ENCODE peak calls at places on chromosomes 5 and 9, in nine cellular contexts. N is aorta, Q is gastrocnemius medialis, W is DND-41, J is PC-3, M is pancreas, A is lung, P is upper lobe of right lung, H is fibroblast of lung. R is an unnamed sample. For H3K36me3, the result is how much of the 10 kb centered on the place peaks cover.

GRCh38 chr5:77251921-77252320 is 41.4 kb downstream of the PDE8B start:
- DNase-seq in W (no peak), J (no peak), P (no peak), M (no peak), Q (no peak), A (no peak), N (no peak), H (no peak), R (no peak)

GRCh38 chr5:98307811-98308210 is 465.7 kb upstream of the RGMB start:
- DNase-seq in N (no peak), H (peak), M (no peak), Q (no peak), W (no peak), P (no peak), J (peak), A (no peak), R (no peak)

GRCh38 chr5:10688651-10689171 is 72.3 kb downstream of the DAP start:
- DNase-seq in W (no peak), Q (no peak), A (no peak), M (no peak), P (no peak), H (no peak), J (no peak), N (no peak), R (no peak)

GRCh38 chr9:75229605-75230332 is 141.5 kb downstream of the OSTF1 start:
- DNase-seq in Q (no peak), M (peak), W (no peak), H (no peak), N (peak), P (no peak), J (peak), A (peak), R (no peak)

GRCh38 chr5:56200856-56201638 is 32.1 kb downstream of the ANKRD55 start:
- DNase-seq in W (peak), H (peak), A (peak), N (no peak), P (no peak), M (peak), Q (peak), J (peak), R (peak)

GRCh38 chr9:87497604-87498045 is at the start of gene DAPK1:
- DNase-seq in W (no peak), N (peak), J (no peak), M (peak), Q (no peak), A (peak), P (peak), H (peak), R (no peak)

GRCh38 chr9:127927457-127928231 is 2.9 kb downstream of the PIP5KL1 start:
- DNase-seq in N (no peak), W (no peak), A (peak), J (peak), H (no peak), M (peak), Q (no peak), P (peak), R (peak)

GRCh38 chr5:112379541-112380325 is 39.3 kb downstream of the EPB41L4A start:
- DNase-seq in W (no peak), H (no peak), Q (no peak), P (no peak), J (no peak), N (no peak), M (no peak), A (no peak), R (no peak)

GRCh38 chr9:129320575-129321311 is 142.7 kb upstream of the IER5L start:
- DNase-seq in N (peak), J (peak), W (peak), P (peak), H (peak), A (peak), M (peak), Q (peak), R (peak)

GRCh38 chr5:133613743-133614142 is 1.4 kb upstream of the FSTL4 start:
- DNase-seq in Q (no peak), M (no peak), H (no peak), W (no peak), P (no peak), J (no peak), A (no peak), N (no peak), R (no peak)

GRCh38 chr9:107635137-107635802 is 145.7 kb upstream of the KLF4 start:
- DNase-seq in W (no peak), Q (no peak), H (peak), P (no peak), J (no peak), M (no peak), A (no peak), N (no peak), R (no peak)

DNA sequence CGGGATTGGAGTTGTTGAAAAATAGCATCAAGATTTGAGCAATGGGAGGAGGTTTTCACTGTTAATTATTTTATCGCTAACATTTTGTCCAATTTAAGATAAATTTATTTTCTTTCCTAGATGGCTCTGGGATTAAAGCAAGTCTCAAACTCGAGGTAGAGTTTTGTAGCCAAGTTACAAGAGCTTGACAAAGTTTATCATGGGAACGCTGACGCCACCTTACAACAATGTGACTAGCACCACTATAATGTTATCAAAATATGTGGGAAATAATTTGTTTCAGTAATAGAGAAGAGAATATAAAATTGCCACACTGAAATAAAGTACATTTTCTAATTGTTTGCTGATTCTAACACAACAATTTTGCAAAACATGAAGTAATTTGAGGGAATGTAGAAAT is 19.8 kb upstream of the TARS1 start:
- DNase-seq in A (no peak), P (no peak), W (no peak), M (no peak), Q (no peak), H (no peak), N (no peak), J (no peak), R (no peak)
- H3K27ac ChIP-seq in A (no peak), P (no peak), W (no peak), M (no peak), Q (no peak), H (no peak), N (no peak), J (no peak), R (no peak)

GRCh38 chr5:171436804-171437285 is 17.4 kb downstream of the FGF18 start:
- DNase-seq in J (no peak), N (no peak), A (no peak), W (no peak), P (no peak), Q (no peak), M (peak), H (no peak), R (no peak)

GRCh38 chr5:171438753-171439152 is 19.3 kb downstream of the FGF18 start:
- DNase-seq in M (no peak), W (no peak), P (no peak), Q (no peak), N (no peak), H (no peak), J (no peak), A (no peak), R (no peak)

GRCh38 chr5:171434874-171435273 is 15.4 kb downstream of the FGF18 start:
- DNase-seq in N (peak), M (no peak), W (no peak), A (no peak), H (no peak), P (no peak), Q (no peak), J (no peak), R (no peak)

GRCh38 chr5:171435908-171436307 is 16.5 kb downstream of the FGF18 start:
- DNase-seq in P (no peak), N (no peak), J (no peak), M (no peak), H (no peak), Q (no peak), A (no peak), W (no peak), R (no peak)

DNA sequence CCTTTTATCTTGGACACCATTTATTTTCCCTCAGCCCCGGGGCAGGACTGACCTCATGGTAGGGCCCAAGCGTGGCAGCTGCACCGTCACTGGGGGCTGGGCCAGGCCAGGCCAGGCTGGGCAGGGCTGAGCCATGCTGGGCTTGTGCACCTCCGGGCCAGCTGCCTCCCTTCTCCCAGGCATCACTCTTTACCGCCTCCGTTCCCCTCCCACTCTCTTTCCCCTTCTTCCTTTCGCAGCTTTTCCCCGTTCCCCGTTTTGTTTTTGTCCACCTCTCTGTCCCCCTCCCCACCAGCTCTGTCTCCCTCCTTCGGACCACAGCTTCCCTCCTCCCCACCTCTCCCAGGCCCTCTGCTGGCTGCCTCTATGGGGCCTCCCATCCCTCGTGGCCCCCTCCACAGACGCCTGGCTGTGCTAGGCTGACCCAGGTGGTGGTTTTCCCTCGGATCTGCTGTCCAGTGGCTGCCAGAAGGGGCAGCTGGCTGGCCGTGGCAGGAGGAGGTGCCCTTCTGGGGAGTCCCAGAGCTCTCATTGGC is 17.9 kb downstream of the FGF18 start:
- DNase-seq in M (peak), J (no peak), Q (no peak), A (no peak), W (no peak), H (no peak), P (no peak), N (no peak), R (no peak)
- H3K4me3 ChIP-seq in M (no peak), J (no peak), Q (no peak), A (no peak), W (no peak), H (no peak), P (no peak), N (no peak), R (no peak)

GRCh38 chr5:176528301-176528700 is 8.9 kb downstream of the RNF44 start:
- DNase-seq in W (no peak), N (no peak), M (no peak), Q (no peak), J (no peak), H (no peak), A (no peak), P (no peak), R (no peak)
- H3K36me3 ChIP-seq in W (half or more), N (under half), M (under half), Q (under half), J (under half), H (under half), A (under half), P (half or more), R (under half)

GRCh38 chr5:95779611-95780010 is 42.9 kb downstream of the GLRX start:
- DNase-seq in P (no peak), A (no peak), M (no peak), H (peak), N (no peak), J (no peak), W (no peak), Q (no peak), R (no peak)

GRCh38 chr5:95782166-95782565 is 40.4 kb downstream of the GLRX start:
- DNase-seq in Q (no peak), N (no peak), J (no peak), A (no peak), W (no peak), P (no peak), H (no peak), M (no peak), R (no peak)

GRCh38 chr5:95778713-95779426 is 43.7 kb downstream of the GLRX start:
- DNase-seq in Q (no peak), J (no peak), W (no peak), P (no peak), N (no peak), M (no peak), A (no peak), H (no peak), R (no peak)

GRCh38 chr5:95781101-95781583 is 41.4 kb downstream of the GLRX start:
- DNase-seq in Q (peak), J (peak), A (peak), N (peak), H (peak), P (peak), M (peak), W (peak), R (peak)

GRCh38 chr5:95780597-95780996 is 41.9 kb downstream of the GLRX start:
- DNase-seq in N (no peak), Q (no peak), P (no peak), H (peak), A (no peak), J (no peak), M (no peak), W (no peak), R (no peak)
- H3K27ac ChIP-seq in N (no peak), Q (peak), P (peak), H (no peak), A (no peak), J (no peak), M (no peak), W (no peak), R (no peak)

GRCh38 chr9:83701769-83702168 is 6.0 kb downstream of the UBQLN1 start:
- DNase-seq in N (no peak), H (peak), M (no peak), A (no peak), W (no peak), P (no peak), J (peak), Q (no peak), R (no peak)
- H3K4me3 ChIP-seq in N (no peak), H (no peak), M (no peak), A (no peak), W (no peak), P (no peak), J (no peak), Q (peak), R (no peak)

GRCh38 chr5:17222679-17223078 is 5.2 kb downstream of the BASP1 start:
- DNase-seq in H (no peak), W (no peak), N (no peak), Q (no peak), J (no peak), A (no peak), M (no peak), P (no peak), R (no peak)
- H3K36me3 ChIP-seq in H (under half), W (under half), N (under half), Q (under half), J (under half), A (under half), M (under half), P (under half), R (under half)

GRCh38 chr9:136969774-136970173 is 7.5 kb upstream of the PTGDS start:
- DNase-seq in N (no peak), M (no peak), J (no peak), P (no peak), W (no peak), Q (no peak), A (no peak), H (no peak), R (no peak)
- H3K27ac ChIP-seq in N (no peak), M (no peak), J (no peak), P (no peak), W (no peak), Q (no peak), A (no peak), H (no peak), R (no peak)

GRCh38 chr5:59179704-59180103 is 596.8 kb downstream of the RAB3C start:
- DNase-seq in J (no peak), A (no peak), W (no peak), M (no peak), H (no peak), Q (no peak), P (no peak), N (no peak), R (no peak)

GRCh38 chr5:59180515-59180914 is 597.6 kb downstream of the RAB3C start:
- DNase-seq in P (no peak), N (no peak), M (no peak), J (no peak), W (no peak), Q (no peak), H (no peak), A (no peak), R (no peak)

GRCh38 chr5:59185757-59186385 is 603.0 kb downstream of the RAB3C start:
- DNase-seq in M (no peak), J (no peak), Q (no peak), P (no peak), N (no peak), H (no peak), W (no peak), A (no peak), R (no peak)

GRCh38 chr5:59184769-59185168 is 601.9 kb downstream of the RAB3C start:
- DNase-seq in M (no peak), P (no peak), W (no peak), H (no peak), Q (no peak), J (no peak), N (no peak), A (no peak), R (no peak)

DNA sequence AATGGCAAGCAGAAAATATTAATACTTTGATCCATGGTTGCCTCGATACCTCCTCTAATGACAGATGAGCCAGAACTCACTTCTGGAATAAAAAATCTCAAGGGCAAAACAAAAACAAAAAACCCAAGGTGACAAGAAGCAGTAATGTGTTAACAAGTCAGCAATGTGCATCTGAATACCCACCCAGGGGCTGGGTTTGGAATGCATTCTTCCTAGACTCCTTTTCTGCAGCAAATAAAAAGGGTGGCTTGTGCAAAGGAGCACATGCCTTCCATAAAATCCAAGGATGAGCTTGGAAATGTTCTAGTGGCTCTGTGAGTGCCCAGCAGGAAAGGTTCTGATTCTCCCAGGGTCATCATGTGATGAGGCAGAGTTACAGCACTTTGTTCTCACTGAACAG is 599.8 kb downstream of the RAB3C start:
- DNase-seq in Q (no peak), A (no peak), P (no peak), J (no peak), N (no peak), H (no peak), W (no peak), M (no peak), R (no peak)
- H3K4me3 ChIP-seq in Q (no peak), A (no peak), P (no peak), J (no peak), N (no peak), H (no peak), W (no peak), M (no peak), R (no peak)

GRCh38 chr9:21853414-21853813 is 51.0 kb downstream of the MTAP start:
- DNase-seq in M (peak), N (no peak), Q (no peak), H (no peak), W (no peak), J (peak), A (no peak), P (no peak), R (no peak)
- H3K36me3 ChIP-seq in M (under half), N (under half), Q (under half), H (under half), W (half or more), J (under half), A (under half), P (under half), R (under half)

GRCh38 chr5:139263431-139263975 is 30.0 kb upstream of the MATR3 start:
- DNase-seq in A (no peak), P (no peak), H (no peak), W (no peak), J (no peak), N (no peak), M (no peak), Q (no peak), R (no peak)
- H3K27ac ChIP-seq in A (no peak), P (no peak), H (no peak), W (peak), J (no peak), N (no peak), M (no peak), Q (no peak), R (no peak)